ENCODE peak calls at places on chromosomes 16 and 17, in ten cellular contexts. F is heart right ventricle; O is SK-N-SH; N is CD8-positive, alpha-beta T cell; S is activated naive CD8-positive, alpha-beta T cell treated with anti-CD3 and anti-CD28 coated beads for 36 hours; I is heart left ventricle; D is kidney tubule cell; C is midbrain; P is COR-L47; L is glutamatergic neuron. V is an unnamed sample.

GRCh38 chr17:6374761-6375312 is 60.1 kb downstream of the AIPL1 start:
- DNase-seq in F (no peak), O (no peak), N (no peak), S (peak; percentile 84), I (no peak), D (peak; percentile 95), C (no peak), P (no peak), L (no peak), V (peak; percentile 27)

GRCh38 chr17:75814900-75815373 is 29.3 kb downstream of the UNC13D start:
- DNase-seq in F (no peak), O (peak; percentile 47), N (no peak), S (no peak), I (no peak), D (peak; percentile 41), C (no peak), P (no peak), L (no peak), V (no peak)

GRCh38 chr17:53626286-53626685 is 196.4 kb upstream of the KIF2B start:
- DNase-seq in F (no peak), O (no peak), N (no peak), S (no peak), I (no peak), D (peak; percentile 80), C (no peak), P (no peak), L (no peak), V (no peak)

GRCh38 chr17:18877104-18877503 is 19.2 kb downstream of the PRPSAP2 start:
- DNase-seq in F (no peak), O (no peak), N (no peak), S (no peak), I (no peak), D (peak; percentile 68), C (no peak), P (no peak), L (no peak), V (no peak)

GRCh38 chr16:88750854-88751253 is 34.2 kb downstream of the PIEZO1 start:
- DNase-seq in F (no peak), O (no peak), N (no peak), S (no peak), I (no peak), D (no peak), C (no peak), P (peak; percentile 11), L (no peak), V (no peak)

GRCh38 chr16:23505942-23506605 is 4.2 kb downstream of the GGA2 start:
- DNase-seq in F (no peak), O (no peak), N (no peak), S (no peak), I (no peak), D (peak; percentile 31), C (no peak), P (no peak), L (no peak), V (peak; percentile 31)

GRCh38 chr17:45702666-45703266 is 81.4 kb upstream of the CRHR1 start:
- DNase-seq in F (no peak), O (no peak), N (no peak), S (no peak), I (no peak), D (peak; percentile 28), C (no peak), P (no peak), L (no peak), V (no peak)

GRCh38 chr17:9346296-9346926 is 229.2 kb downstream of the STX8 start:
- DNase-seq in F (no peak), O (no peak), N (no peak), S (peak; percentile 18), I (no peak), D (no peak), C (no peak), P (no peak), L (no peak), V (no peak)

GRCh38 chr16:81889896-81890634 is 111.0 kb downstream of the PLCG2 start:
- DNase-seq in F (peak; percentile 45), O (peak; percentile 70), N (peak; percentile 65), S (peak; percentile 41), I (peak; percentile 44), D (peak; percentile 68), C (peak; percentile 70), P (peak; percentile 22), L (peak; percentile 62), V (peak; percentile 64)

GRCh38 chr16:86961133-86961720 is 356.0 kb downstream of the C16orf95 start:
- DNase-seq in F (no peak), O (no peak), N (no peak), S (no peak), I (peak; percentile 61), D (no peak), C (no peak), P (no peak), L (no peak), V (no peak)

GRCh38 chr17:38658741-38659345 is 15.9 kb downstream of the EPOP start:
- DNase-seq in F (no peak), O (no peak), N (no peak), S (no peak), I (no peak), D (no peak), C (no peak), P (no peak), L (no peak), V (no peak)

GRCh38 chr17:70324031-70324430 is 154.7 kb downstream of the KCNJ2 start:
- DNase-seq in F (no peak), O (no peak), N (no peak), S (no peak), I (no peak), D (no peak), C (no peak), P (no peak), L (no peak), V (no peak)

GRCh38 chr17:68061512-68062313 is 26.2 kb downstream of the KPNA2 start:
- DNase-seq in F (no peak), O (no peak), N (no peak), S (no peak), I (peak; percentile 33), D (no peak), C (no peak), P (no peak), L (no peak), V (no peak)

GRCh38 chr16:78094166-78094565 is 5.3 kb upstream of the WWOX start:
- DNase-seq in F (no peak), O (no peak), N (no peak), S (no peak), I (no peak), D (no peak), C (no peak), P (no peak), L (no peak), V (no peak)

GRCh38 chr17:36470499-36470898 is 16.0 kb upstream of the ZNHIT3 start:
- DNase-seq in F (no peak), O (no peak), N (no peak), S (no peak), I (no peak), D (no peak), C (no peak), P (no peak), L (no peak), V (no peak)

GRCh38 chr17:39551879-39552278 is 55.8 kb downstream of the NEUROD2 start:
- DNase-seq in F (no peak), O (no peak), N (no peak), S (no peak), I (no peak), D (no peak), C (no peak), P (no peak), L (no peak), V (no peak)

GRCh38 chr17:17814162-17815061 is 22.4 kb downstream of the SREBF1 start:
- DNase-seq in F (no peak), O (no peak), N (no peak), S (no peak), I (no peak), D (no peak), C (no peak), P (no peak), L (no peak), V (no peak)

GRCh38 chr17:3555189-3555796 is 2.3 kb downstream of the TRPV3 start:
- DNase-seq in F (no peak), O (no peak), N (no peak), S (no peak), I (no peak), D (no peak), C (no peak), P (no peak), L (no peak), V (no peak)

GRCh38 chr17:42340691-42341127 is 47.5 kb downstream of the STAT3 start:
- DNase-seq in F (no peak), O (no peak), N (no peak), S (peak; percentile 60), I (no peak), D (no peak), C (no peak), P (no peak), L (no peak), V (no peak)

GRCh38 chr17:79699386-79700036 is 31.2 kb upstream of the ENPP7 start:
- DNase-seq in F (no peak), O (no peak), N (no peak), S (no peak), I (no peak), D (no peak), C (no peak), P (no peak), L (no peak), V (no peak)

GRCh38 chr16:13298676-13299075 is 397.3 kb downstream of the SHISA9 start:
- DNase-seq in F (no peak), O (no peak), N (no peak), S (no peak), I (no peak), D (peak; percentile 81), C (no peak), P (no peak), L (no peak), V (no peak)

GRCh38 chr17:64739316-64740058 is 77.4 kb upstream of the SMURF2 start:
- DNase-seq in F (no peak), O (no peak), N (no peak), S (no peak), I (no peak), D (peak; percentile 40), C (no peak), P (no peak), L (no peak), V (no peak)

GRCh38 chr16:50267651-50268050 is 1.3 kb downstream of the ADCY7 start:
- DNase-seq in F (no peak), O (no peak), N (no peak), S (no peak), I (peak; percentile 15), D (no peak), C (no peak), P (no peak), L (no peak), V (no peak)

GRCh38 chr17:55777471-55777971 is 26.7 kb downstream of the PCTP start:
- DNase-seq in F (no peak), O (no peak), N (no peak), S (no peak), I (no peak), D (no peak), C (no peak), P (no peak), L (no peak), V (no peak)